ENCODE peak calls at places on chromosomes 2 and 18, in eight cellular contexts. One of them, this sample, is unnamed.

GRCh38 chr2:196131949-196132925 is 39.1 kb downstream of the STK17B start:
- DNase-seq in CD8-positive, alpha-beta memory T cell: no peak
- DNase-seq in ovary: no peak
- DNase-seq in right cardiac atrium: no peak
- DNase-seq in keratinocyte: no peak
- DNase-seq in RWPE1: no peak
- DNase-seq in IMR-90: peak; percentile 25
- DNase-seq in A549: no peak
- DNase-seq in this sample: no peak

GRCh38 chr2:127609818-127610217 is 36.1 kb upstream of the GPR17 start:
- DNase-seq in keratinocyte: no peak
- DNase-seq in A549: no peak
- DNase-seq in right cardiac atrium: no peak
- DNase-seq in RWPE1: no peak
- DNase-seq in ovary: no peak
- DNase-seq in CD8-positive, alpha-beta memory T cell: no peak
- DNase-seq in IMR-90: no peak
- DNase-seq in this sample: no peak

GRCh38 chr2:149313512-149313972 is 16.8 kb upstream of the LYPD6 start:
- DNase-seq in A549: peak; percentile 45
- DNase-seq in RWPE1: peak; percentile 71
- DNase-seq in IMR-90: peak; percentile 24
- DNase-seq in CD8-positive, alpha-beta memory T cell: no peak
- DNase-seq in right cardiac atrium: no peak
- DNase-seq in keratinocyte: peak; percentile 19
- DNase-seq in ovary: no peak
- DNase-seq in this sample: peak; percentile 88

GRCh38 chr2:137367361-137367760 is 596.9 kb upstream of the HNMT start:
- DNase-seq in ovary: no peak
- DNase-seq in CD8-positive, alpha-beta memory T cell: no peak
- DNase-seq in RWPE1: no peak
- DNase-seq in keratinocyte: no peak
- DNase-seq in right cardiac atrium: no peak
- DNase-seq in IMR-90: no peak
- DNase-seq in A549: no peak
- DNase-seq in this sample: no peak

GRCh38 chr2:227939271-227940027 is 68.0 kb downstream of the DAW1 start:
- DNase-seq in right cardiac atrium: no peak
- DNase-seq in CD8-positive, alpha-beta memory T cell: no peak
- DNase-seq in RWPE1: peak; percentile 13
- DNase-seq in IMR-90: peak; percentile 15
- DNase-seq in ovary: no peak
- DNase-seq in A549: peak; percentile 62
- DNase-seq in keratinocyte: no peak
- DNase-seq in this sample: peak; percentile 42

GRCh38 chr2:73952499-73953446 is 26.1 kb downstream of the DGUOK start:
- DNase-seq in IMR-90: peak; percentile 64
- DNase-seq in ovary: no peak
- DNase-seq in keratinocyte: no peak
- DNase-seq in CD8-positive, alpha-beta memory T cell: no peak
- DNase-seq in A549: no peak
- DNase-seq in RWPE1: no peak
- DNase-seq in right cardiac atrium: no peak
- DNase-seq in this sample: no peak

GRCh38 chr2:200479617-200480292 is 30.1 kb downstream of the KCTD18 start:
- DNase-seq in A549: peak; percentile 88
- DNase-seq in CD8-positive, alpha-beta memory T cell: no peak
- DNase-seq in keratinocyte: no peak
- DNase-seq in RWPE1: peak; percentile 72
- DNase-seq in right cardiac atrium: no peak
- DNase-seq in ovary: peak; percentile 22
- DNase-seq in IMR-90: peak; percentile 87
- DNase-seq in this sample: no peak

GRCh38 chr18:22314001-22314400 is 103.7 kb downstream of the CTAGE1 start:
- DNase-seq in A549: no peak
- DNase-seq in RWPE1: no peak
- DNase-seq in right cardiac atrium: no peak
- DNase-seq in keratinocyte: no peak
- DNase-seq in ovary: no peak
- DNase-seq in IMR-90: peak; percentile 83
- DNase-seq in CD8-positive, alpha-beta memory T cell: no peak
- DNase-seq in this sample: no peak

GRCh38 chr2:215826376-215826775 is 187.0 kb downstream of the MREG start:
- DNase-seq in keratinocyte: no peak
- DNase-seq in IMR-90: no peak
- DNase-seq in CD8-positive, alpha-beta memory T cell: no peak
- DNase-seq in right cardiac atrium: no peak
- DNase-seq in ovary: no peak
- DNase-seq in A549: peak; percentile 35
- DNase-seq in RWPE1: no peak
- DNase-seq in this sample: no peak

GRCh38 chr2:202009019-202009481 is 24.6 kb upstream of the FZD7 start:
- DNase-seq in A549: no peak
- DNase-seq in ovary: no peak
- DNase-seq in keratinocyte: no peak
- DNase-seq in CD8-positive, alpha-beta memory T cell: no peak
- DNase-seq in right cardiac atrium: peak; percentile 86
- DNase-seq in IMR-90: no peak
- DNase-seq in RWPE1: no peak
- DNase-seq in this sample: no peak

GRCh38 chr2:64658269-64658668 is 4.6 kb upstream of the SERTAD2 start:
- DNase-seq in IMR-90: no peak
- DNase-seq in keratinocyte: no peak
- DNase-seq in CD8-positive, alpha-beta memory T cell: no peak
- DNase-seq in RWPE1: no peak
- DNase-seq in right cardiac atrium: no peak
- DNase-seq in A549: no peak
- DNase-seq in ovary: no peak
- DNase-seq in this sample: no peak

GRCh38 chr2:237171895-237172294 is 86.2 kb downstream of the COPS8 start:
- DNase-seq in right cardiac atrium: no peak
- DNase-seq in A549: no peak
- DNase-seq in IMR-90: peak; percentile 52
- DNase-seq in RWPE1: no peak
- DNase-seq in ovary: no peak
- DNase-seq in keratinocyte: no peak
- DNase-seq in CD8-positive, alpha-beta memory T cell: no peak
- DNase-seq in this sample: no peak

GRCh38 chr2:12076810-12077209 is 330.4 kb downstream of the LPIN1 start:
- DNase-seq in RWPE1: no peak
- DNase-seq in right cardiac atrium: no peak
- DNase-seq in ovary: no peak
- DNase-seq in A549: no peak
- DNase-seq in IMR-90: no peak
- DNase-seq in keratinocyte: no peak
- DNase-seq in CD8-positive, alpha-beta memory T cell: no peak
- DNase-seq in this sample: no peak

GRCh38 chr18:42290318-42291307 is 335.6 kb downstream of the PIK3C3 start:
- DNase-seq in IMR-90: no peak
- DNase-seq in CD8-positive, alpha-beta memory T cell: no peak
- DNase-seq in ovary: no peak
- DNase-seq in keratinocyte: no peak
- DNase-seq in right cardiac atrium: no peak
- DNase-seq in A549: no peak
- DNase-seq in RWPE1: no peak
- DNase-seq in this sample: no peak

GRCh38 chr2:102240640-102241370 is 54.0 kb downstream of the IL1RL2 start:
- DNase-seq in CD8-positive, alpha-beta memory T cell: peak; percentile 77
- DNase-seq in IMR-90: peak; percentile 97
- DNase-seq in A549: peak; percentile 94
- DNase-seq in keratinocyte: peak; percentile 46
- DNase-seq in ovary: peak; percentile 88
- DNase-seq in right cardiac atrium: peak; percentile 96
- DNase-seq in RWPE1: peak; percentile 69
- DNase-seq in this sample: peak; percentile 87

GRCh38 chr18:44885507-44885906 is 204.8 kb downstream of the SETBP1 start:
- DNase-seq in keratinocyte: no peak
- DNase-seq in right cardiac atrium: no peak
- DNase-seq in ovary: no peak
- DNase-seq in CD8-positive, alpha-beta memory T cell: no peak
- DNase-seq in RWPE1: no peak
- DNase-seq in A549: no peak
- DNase-seq in IMR-90: no peak
- DNase-seq in this sample: peak; percentile 5

GRCh38 chr18:44878335-44878734 is 197.6 kb downstream of the SETBP1 start:
- DNase-seq in A549: no peak
- DNase-seq in IMR-90: no peak
- DNase-seq in right cardiac atrium: no peak
- DNase-seq in keratinocyte: no peak
- DNase-seq in RWPE1: no peak
- DNase-seq in ovary: no peak
- DNase-seq in CD8-positive, alpha-beta memory T cell: no peak
- DNase-seq in this sample: no peak

GRCh38 chr18:44884446-44884845 is 203.8 kb downstream of the SETBP1 start:
- DNase-seq in keratinocyte: no peak
- DNase-seq in ovary: no peak
- DNase-seq in RWPE1: no peak
- DNase-seq in right cardiac atrium: no peak
- DNase-seq in A549: no peak
- DNase-seq in CD8-positive, alpha-beta memory T cell: no peak
- DNase-seq in IMR-90: no peak
- DNase-seq in this sample: no peak

GRCh38 chr18:44880170-44880569 is 199.5 kb downstream of the SETBP1 start:
- DNase-seq in CD8-positive, alpha-beta memory T cell: no peak
- DNase-seq in ovary: no peak
- DNase-seq in RWPE1: no peak
- DNase-seq in right cardiac atrium: no peak
- DNase-seq in IMR-90: no peak
- DNase-seq in keratinocyte: no peak
- DNase-seq in A549: no peak
- DNase-seq in this sample: no peak

DNA sequence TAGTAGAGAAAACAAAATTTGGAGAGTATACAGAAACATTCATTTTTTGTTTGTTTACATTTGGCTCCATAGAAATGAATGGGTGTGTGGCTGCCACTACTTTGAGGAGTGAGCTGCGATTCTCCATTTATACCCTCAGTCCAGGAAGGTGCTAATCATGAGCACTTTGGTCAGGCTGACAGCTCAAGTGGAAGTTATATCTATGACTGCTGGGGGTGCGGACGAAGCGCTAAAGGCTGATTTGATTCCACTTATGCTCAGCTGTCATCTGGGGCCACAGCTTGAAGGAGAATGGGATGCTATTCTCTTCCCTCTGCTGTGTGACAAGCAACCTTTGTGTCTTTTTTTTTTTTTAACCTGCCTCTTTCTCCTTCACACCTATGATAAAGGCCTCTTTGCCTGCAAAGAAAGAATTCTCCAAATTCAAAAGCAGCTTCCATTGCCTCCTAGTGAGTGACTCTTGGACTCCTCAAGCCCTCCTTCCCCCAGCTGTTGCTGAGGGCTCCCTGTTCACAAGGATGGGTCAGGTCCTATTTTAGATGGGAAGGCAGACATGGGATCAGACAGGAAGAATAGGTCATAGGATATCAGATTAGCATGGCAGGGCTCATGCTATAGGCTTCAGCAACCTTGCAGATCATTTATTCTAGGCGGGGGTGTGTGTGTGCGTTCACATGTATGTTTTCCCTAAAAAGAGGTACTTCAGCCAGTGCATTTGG is 201.6 kb downstream of the SETBP1 start:
- DNase-seq in RWPE1: no peak
- DNase-seq in keratinocyte: no peak
- DNase-seq in ovary: no peak
- DNase-seq in A549: no peak
- DNase-seq in IMR-90: no peak
- DNase-seq in CD8-positive, alpha-beta memory T cell: no peak
- DNase-seq in right cardiac atrium: peak; percentile 46
- DNase-seq in this sample: no peak
- H3K27ac ChIP-seq in RWPE1: no peak overlapping the region
- H3K27ac ChIP-seq in keratinocyte: no peak overlapping the region
- H3K27ac ChIP-seq in ovary: no peak overlapping the region
- H3K27ac ChIP-seq in A549: no peak overlapping the region
- H3K27ac ChIP-seq in IMR-90: no peak overlapping the region
- H3K27ac ChIP-seq in CD8-positive, alpha-beta memory T cell: no peak overlapping the region
- H3K27ac ChIP-seq in right cardiac atrium: no peak overlapping the region
- H3K27ac ChIP-seq in this sample: no peak overlapping the region

GRCh38 chr2:27664622-27665363 is 1.1 kb downstream of the SLC4A1AP start:
- DNase-seq in IMR-90: no peak
- DNase-seq in right cardiac atrium: no peak
- DNase-seq in keratinocyte: no peak
- DNase-seq in A549: no peak
- DNase-seq in ovary: no peak
- DNase-seq in CD8-positive, alpha-beta memory T cell: no peak
- DNase-seq in RWPE1: no peak
- DNase-seq in this sample: no peak
- H3K27ac ChIP-seq in IMR-90: peak overlapping the region; percentile 86
- H3K27ac ChIP-seq in right cardiac atrium: no peak overlapping the region
- H3K27ac ChIP-seq in keratinocyte: peak overlapping the region; percentile 96
- H3K27ac ChIP-seq in A549: peak overlapping the region; percentile 93
- H3K27ac ChIP-seq in ovary: no peak overlapping the region
- H3K27ac ChIP-seq in CD8-positive, alpha-beta memory T cell: peak overlapping the region; percentile 93
- H3K27ac ChIP-seq in RWPE1: peak overlapping the region; percentile 94
- H3K27ac ChIP-seq in this sample: no peak overlapping the region

GRCh38 chr2:43305537-43305936 is 79.1 kb upstream of the ZFP36L2 start:
- DNase-seq in keratinocyte: no peak
- DNase-seq in ovary: no peak
- DNase-seq in A549: no peak
- DNase-seq in RWPE1: no peak
- DNase-seq in right cardiac atrium: peak; percentile 79
- DNase-seq in CD8-positive, alpha-beta memory T cell: no peak
- DNase-seq in IMR-90: no peak
- DNase-seq in this sample: peak; percentile 20
- H3K27ac ChIP-seq in keratinocyte: no peak overlapping the region
- H3K27ac ChIP-seq in ovary: peak overlapping the region; percentile 24
- H3K27ac ChIP-seq in A549: peak overlapping the region; percentile 27
- H3K27ac ChIP-seq in RWPE1: no peak overlapping the region
- H3K27ac ChIP-seq in right cardiac atrium: peak overlapping the region; percentile 92
- H3K27ac ChIP-seq in CD8-positive, alpha-beta memory T cell: no peak overlapping the region
- H3K27ac ChIP-seq in IMR-90: no peak overlapping the region
- H3K27ac ChIP-seq in this sample: peak overlapping the region; percentile 95

GRCh38 chr2:95019572-95019971 is 5.9 kb upstream of the MAL start:
- DNase-seq in CD8-positive, alpha-beta memory T cell: no peak
- DNase-seq in IMR-90: no peak
- DNase-seq in ovary: no peak
- DNase-seq in keratinocyte: no peak
- DNase-seq in RWPE1: no peak
- DNase-seq in A549: no peak
- DNase-seq in right cardiac atrium: peak; percentile 21
- DNase-seq in this sample: no peak

GRCh38 chr2:95022309-95023221 is 2.9 kb upstream of the MAL start:
- DNase-seq in A549: peak; percentile 59
- DNase-seq in RWPE1: peak; percentile 61
- DNase-seq in IMR-90: peak; percentile 54
- DNase-seq in CD8-positive, alpha-beta memory T cell: peak; percentile 48
- DNase-seq in keratinocyte: no peak
- DNase-seq in ovary: no peak
- DNase-seq in right cardiac atrium: peak; percentile 85
- DNase-seq in this sample: peak; percentile 44

GRCh38 chr2:95020275-95021014 is 5.1 kb upstream of the MAL start:
- DNase-seq in RWPE1: no peak
- DNase-seq in keratinocyte: no peak
- DNase-seq in A549: no peak
- DNase-seq in IMR-90: no peak
- DNase-seq in ovary: no peak
- DNase-seq in CD8-positive, alpha-beta memory T cell: no peak
- DNase-seq in right cardiac atrium: peak; percentile 31
- DNase-seq in this sample: no peak

GRCh38 chr2:95021847-95022246 is 3.7 kb upstream of the MAL start:
- DNase-seq in IMR-90: no peak
- DNase-seq in keratinocyte: no peak
- DNase-seq in CD8-positive, alpha-beta memory T cell: no peak
- DNase-seq in RWPE1: no peak
- DNase-seq in ovary: no peak
- DNase-seq in right cardiac atrium: peak; percentile 20
- DNase-seq in A549: no peak
- DNase-seq in this sample: no peak

GRCh38 chr2:95021015-95021399 is 4.5 kb upstream of the MAL start:
- DNase-seq in keratinocyte: no peak
- DNase-seq in ovary: no peak
- DNase-seq in A549: no peak
- DNase-seq in right cardiac atrium: peak; percentile 23
- DNase-seq in IMR-90: no peak
- DNase-seq in RWPE1: no peak
- DNase-seq in CD8-positive, alpha-beta memory T cell: no peak
- DNase-seq in this sample: no peak
- H3K27ac ChIP-seq in keratinocyte: no peak overlapping the region
- H3K27ac ChIP-seq in ovary: no peak overlapping the region
- H3K27ac ChIP-seq in A549: no peak overlapping the region
- H3K27ac ChIP-seq in right cardiac atrium: no peak overlapping the region
- H3K27ac ChIP-seq in IMR-90: no peak overlapping the region
- H3K27ac ChIP-seq in RWPE1: no peak overlapping the region
- H3K27ac ChIP-seq in CD8-positive, alpha-beta memory T cell: no peak overlapping the region
- H3K27ac ChIP-seq in this sample: no peak overlapping the region